ENCODE peak calls at places on chromosomes 11 and 22, in five cellular contexts. G is activated CD4-positive, alpha-beta T cell treated with anti-CD3 and anti-CD28 coated beads for 24 hours; X is stimulated activated naive CD8-positive, alpha-beta T cell treated with anti-CD3 and anti-CD28 coated beads, Interleukin-15, Interleukin-2, amounts not matched to agents 100 U/mL and 50 U/mL, for 24 hours; B is cardiac fibroblast; Q is ACHN. S is an unnamed sample.

GRCh38 chr11:46855863-46856262 is 9.8 kb upstream of the CKAP5 start:
- DNase-seq in G (no peak), Q (no peak), B (no peak), X (no peak), S (no peak)

GRCh38 chr11:40885257-40885947 is 574.0 kb downstream of the LRRC4C start:
- DNase-seq in G (no peak), X (no peak), B (no peak), Q (no peak), S (no peak)

GRCh38 chr11:28090052-28090749 is 17.8 kb downstream of the KIF18A start:
- DNase-seq in X (no peak), B (peak; percentile 53), G (no peak), Q (no peak), S (no peak)

GRCh38 chr11:110984147-110984546 is 261.4 kb upstream of the POU2AF2 start:
- DNase-seq in G (no peak), B (peak; percentile 75), X (no peak), Q (peak; percentile 72), S (peak; percentile 34)

GRCh38 chr11:69490516-69490915 is 9.1 kb downstream of the LINC01488 start:
- DNase-seq in X (no peak), Q (no peak), B (no peak), G (no peak), S (no peak)

GRCh38 chr22:26380072-26380471 is 49.0 kb upstream of the ASPHD2 start:
- DNase-seq in Q (no peak), X (no peak), B (no peak), G (no peak), S (no peak)

GRCh38 chr22:50027639-50028537 is 15.3 kb upstream of the IL17REL start:
- DNase-seq in X (peak; percentile 72), B (no peak), Q (no peak), G (peak; percentile 47), S (no peak)

GRCh38 chr11:58625826-58626460 is 3.5 kb downstream of the CNTF start:
- DNase-seq in B (peak; percentile 70), G (no peak), Q (peak; percentile 89), X (no peak), S (no peak)

GRCh38 chr11:18721576-18722292 is 4.3 kb downstream of the IGSF22 start:
- DNase-seq in X (peak; percentile 70), Q (peak; percentile 53), G (peak; percentile 33), B (peak; percentile 52), S (peak; percentile 37)

GRCh38 chr11:122963981-122964380 is 17.7 kb downstream of the BSX start:
- DNase-seq in G (no peak), B (no peak), X (no peak), Q (no peak), S (no peak)

GRCh38 chr22:37199103-37199838 is 11.2 kb upstream of the C1QTNF6 start:
- DNase-seq in B (peak; percentile 98), X (peak; percentile 100), G (peak; percentile 99), Q (peak; percentile 95), S (peak; percentile 98)

GRCh38 chr11:27795955-27796861 is 96.0 kb upstream of the BDNF start:
- DNase-seq in X (no peak), Q (no peak), G (no peak), B (no peak), S (peak; percentile 79)

GRCh38 chr11:107331728-107332127 is 125.9 kb downstream of the CWF19L2 start:
- DNase-seq in X (no peak), B (no peak), G (no peak), Q (no peak), S (no peak)

GRCh38 chr11:1825039-1825740 is 9.6 kb upstream of the SYT8 start:
- DNase-seq in B (no peak), Q (no peak), G (no peak), X (peak; percentile 55), S (no peak)

GRCh38 chr22:27335102-27335660 is 466.4 kb downstream of the MN1 start:
- DNase-seq in G (no peak), B (no peak), Q (no peak), X (no peak), S (no peak)

GRCh38 chr11:1564535-1565172 is 7.4 kb downstream of the DUSP8 start:
- DNase-seq in Q (peak; percentile 64), G (no peak), X (no peak), B (peak; percentile 83), S (no peak)

GRCh38 chr11:77590194-77590591 is 440 bp downstream of the AQP11 start:
- DNase-seq in G (no peak), X (no peak), Q (peak; percentile 54), B (peak; percentile 42), S (peak; percentile 46)

GRCh38 chr11:88399171-88399570 is 61.6 kb upstream of the CTSC start:
- DNase-seq in G (no peak), B (peak; percentile 56), Q (no peak), X (no peak), S (no peak)

GRCh38 chr11:105553015-105553414 is 56.9 kb upstream of the GRIA4 start:
- DNase-seq in Q (no peak), X (no peak), G (no peak), B (peak; percentile 16), S (no peak)

GRCh38 chr11:116653206-116653605 is 119.6 kb downstream of the BUD13 start:
- DNase-seq in B (no peak), G (no peak), X (no peak), Q (no peak), S (no peak)

GRCh38 chr11:71946144-71946571 is 17.3 kb downstream of the RNF121 start:
- DNase-seq in B (peak; percentile 83), Q (peak; percentile 34), G (no peak), X (no peak), S (no peak)

GRCh38 chr11:94524293-94524692 is 12.0 kb downstream of the C11orf97 start:
- DNase-seq in G (no peak), X (no peak), B (no peak), Q (no peak), S (no peak)

GRCh38 chr11:33987975-33988580 is 63.5 kb upstream of the CAPRIN1 start:
- DNase-seq in X (peak; percentile 79), Q (peak; percentile 81), G (peak; percentile 72), B (peak; percentile 91), S (peak; percentile 76)

GRCh38 chr11:54832676-54833075 is 126.0 kb downstream of the OR4A5 start:
- DNase-seq in G (no peak), Q (no peak), X (no peak), B (no peak), S (no peak)

GRCh38 chr11:20015529-20016427 is 144.5 kb downstream of the DBX1 start:
- DNase-seq in G (no peak), X (no peak), Q (no peak), B (no peak), S (no peak)

GRCh38 chr11:96241351-96241841 is 101.6 kb downstream of the MAML2 start:
- DNase-seq in X (no peak), Q (no peak), G (no peak), B (no peak), S (no peak)

GRCh38 chr11:81497202-81497804 is 1236.4 kb downstream of the FAM181B start:
- DNase-seq in B (peak; percentile 38), X (no peak), Q (peak; percentile 35), G (no peak), S (peak; percentile 53)

GRCh38 chr11:62359475-62359874 is 22.2 kb downstream of the ASRGL1 start:
- DNase-seq in B (no peak), X (no peak), G (no peak), Q (no peak), S (no peak)

GRCh38 chr22:49585695-49586243 is 241.9 kb downstream of the BRD1 start:
- DNase-seq in G (no peak), B (no peak), X (no peak), Q (no peak), S (no peak)

GRCh38 chr11:13090228-13090708 is 81.2 kb downstream of the RASSF10 start:
- DNase-seq in G (no peak), Q (no peak), B (no peak), X (no peak), S (no peak)

GRCh38 chr11:7540830-7541555 is 27.2 kb downstream of the PPFIBP2 start:
- DNase-seq in G (no peak), X (no peak), B (no peak), Q (no peak), S (no peak)

GRCh38 chr11:22049276-22049675 is 143.6 kb upstream of the ANO5 start:
- DNase-seq in Q (no peak), G (no peak), B (peak; percentile 0), X (no peak), S (no peak)

GRCh38 chr11:114279778-114280532 is 16.2 kb upstream of the NNMT start:
- DNase-seq in X (no peak), B (peak; percentile 84), G (no peak), Q (no peak), S (no peak)

GRCh38 chr11:5224538-5225479 is 2.1 kb downstream of the HBB start:
- DNase-seq in B (no peak), X (no peak), G (no peak), Q (no peak), S (no peak)

GRCh38 chr11:67318239-67318555 is 14.9 kb downstream of the SSH3 start:
- DNase-seq in G (no peak), B (no peak), X (no peak), Q (no peak), S (no peak)

GRCh38 chr11:9004310-9004945 is 627 bp upstream of the NRIP3 start:
- DNase-seq in X (no peak), B (no peak), Q (no peak), G (no peak), S (no peak)

GRCh38 chr11:117259417-117259816 is 26.9 kb downstream of the RNF214 start:
- DNase-seq in X (no peak), B (peak; percentile 75), G (no peak), Q (no peak), S (no peak)

S was measured in LoVo.